ENCODE peak calls at places on chromosomes 4 and X, in ten cellular contexts. U is heart right ventricle, O is thyroid gland, F is stomach, H is mammary epithelial cell, X is IMR-90, T is mesendoderm, E is neural progenitor cell, I is endodermal cell, N is A549. C is an unnamed sample. For H3K4me1, the result is how much of the 10 kb centered on the place peaks cover.

GRCh38 chr4:116357758-116358157 is 727.6 kb downstream of the TRAM1L1 start:
- DNase-seq in N (peak), H (peak), E (no peak), X (no peak), O (no peak), T (peak), F (peak), U (no peak), I (no peak), C (no peak)

GRCh38 chrX:758917-759316 is 128.3 kb downstream of the SHOX start:
- DNase-seq in U (no peak), E (no peak), I (no peak), F (no peak), N (no peak), H (no peak), X (no peak), O (no peak), T (no peak), C (no peak)

GRCh38 chrX:124895947-124896346 is 423.7 kb upstream of the TEX13C start:
- DNase-seq in E (no peak), T (no peak), I (no peak), X (no peak), N (no peak), F (no peak), O (no peak), H (no peak), U (no peak), C (no peak)

GRCh38 chrX:54807524-54808108 is at the start of gene MAGED2:
- DNase-seq in H (no peak), E (peak), U (peak), T (peak), F (no peak), X (peak), O (peak), N (no peak), I (peak), C (peak)

GRCh38 chrX:1618689-1619088 is 3.8 kb downstream of the ASMT start:
- DNase-seq in I (peak), F (no peak), O (no peak), U (no peak), H (no peak), N (no peak), X (no peak), E (peak), T (peak), C (no peak)

GRCh38 chr4:143025111-143025704 is 159.5 kb upstream of the USP38 start:
- DNase-seq in I (peak), F (no peak), H (peak), E (peak), U (no peak), N (peak), T (peak), O (no peak), X (peak), C (no peak)

GRCh38 chrX:20265726-20266681 is 705 bp downstream of the RPS6KA3 start:
- DNase-seq in U (peak), H (peak), F (no peak), O (peak), I (peak), N (peak), E (peak), T (peak), X (peak), C (peak)

GRCh38 chr4:115233600-115233999 is 120.2 kb upstream of the NDST4 start:
- DNase-seq in F (no peak), H (no peak), X (no peak), U (no peak), E (no peak), T (no peak), I (no peak), N (no peak), O (no peak), C (no peak)

GRCh38 chr4:150593996-150594395 is 12.0 kb downstream of the MAB21L2 start:
- DNase-seq in X (peak), O (no peak), H (no peak), F (no peak), E (no peak), N (peak), T (no peak), U (no peak), I (no peak), C (no peak)

GRCh38 chrX:140764401-140764919 is 54.9 kb downstream of the LINC00632 start:
- DNase-seq in T (peak), U (peak), N (peak), X (peak), I (peak), E (peak), O (peak), H (no peak), F (no peak), C (no peak)

GRCh38 chrX:112834016-112834855 is 6.4 kb downstream of the AMOT start:
- DNase-seq in F (no peak), U (no peak), O (no peak), T (peak), X (peak), N (no peak), H (no peak), E (peak), I (no peak), C (no peak)

GRCh38 chr4:148061795-148062194 is 329.9 kb downstream of the ARHGAP10 start:
- DNase-seq in F (no peak), U (no peak), H (no peak), I (peak), N (no peak), O (no peak), T (peak), X (no peak), E (no peak), C (no peak)

GRCh38 chr4:99677161-99677560 is 19.5 kb upstream of the C4orf54 start:
- DNase-seq in O (no peak), U (no peak), T (no peak), N (peak), F (no peak), X (no peak), E (no peak), I (no peak), H (peak), C (no peak)

GRCh38 chr4:3256230-3257124 is 7.5 kb downstream of the MSANTD1 start:
- DNase-seq in X (no peak), F (peak), U (no peak), H (no peak), O (no peak), T (no peak), E (no peak), N (no peak), I (peak), C (no peak)

GRCh38 chrX:71652405-71652804 is 14.9 kb upstream of the LOC101059915 start:
- DNase-seq in F (peak), T (peak), H (peak), E (peak), U (no peak), N (peak), I (peak), O (peak), X (peak), C (peak)

GRCh38 chr4:77800483-77801259 is 18.5 kb downstream of the CNOT6L start:
- DNase-seq in T (no peak), F (no peak), I (no peak), X (peak), E (no peak), U (no peak), N (no peak), H (peak), O (no peak), C (no peak)

GRCh38 chr4:128571747-128572146 is 237.8 kb upstream of the JADE1 start:
- DNase-seq in X (peak), H (peak), O (no peak), U (no peak), F (no peak), T (no peak), I (no peak), E (no peak), N (peak), C (no peak)

GRCh38 chr4:74311696-74312313 is 3.5 kb downstream of the EPGN start:
- DNase-seq in O (no peak), E (peak), N (peak), H (peak), X (peak), T (peak), I (no peak), F (no peak), U (no peak), C (no peak)

GRCh38 chr4:174071591-174071990 is 211.9 kb downstream of the FBXO8 start:
- DNase-seq in U (no peak), I (no peak), H (no peak), T (no peak), X (no peak), N (no peak), E (no peak), O (no peak), F (no peak), C (no peak)

GRCh38 chr4:6892190-6892908 is 17.3 kb upstream of the TBC1D14 start:
- DNase-seq in E (peak), F (peak), I (peak), N (peak), T (peak), O (peak), X (peak), U (no peak), H (no peak), C (no peak)

GRCh38 chrX:46376246-46376885 is 168.9 kb downstream of the ZNF674 start:
- DNase-seq in F (no peak), T (peak), E (peak), O (peak), U (no peak), I (peak), H (peak), X (peak), N (peak), C (no peak)

GRCh38 chrX:153928846-153929245 is 2.8 kb upstream of the ARHGAP4 start:
- DNase-seq in H (no peak), F (no peak), E (no peak), X (no peak), N (no peak), I (no peak), O (no peak), U (no peak), T (no peak), C (no peak)
- H3K4me1 ChIP-seq in H (under half), F (under half), E (under half), X (under half), N (under half), I (under half), O (under half), U (under half), T (under half), C (under half)

GRCh38 chr4:90606781-90607180 is 479.6 kb downstream of the CCSER1 start:
- DNase-seq in H (no peak), T (no peak), F (no peak), X (no peak), E (no peak), I (no peak), O (no peak), N (no peak), U (no peak), C (no peak)
- H3K27ac ChIP-seq in H (no peak), T (no peak), F (no peak), X (no peak), E (no peak), I (no peak), O (no peak), N (no peak), U (no peak), C (no peak)

GRCh38 chrX:40170830-40171512 is 73.2 kb upstream of the BCOR start:
- DNase-seq in T (peak), X (no peak), H (no peak), O (no peak), I (peak), N (no peak), F (no peak), U (peak), E (peak), C (no peak)
- H3K4me3 ChIP-seq in T (no peak), X (no peak), H (no peak), O (no peak), I (peak), N (no peak), F (peak), U (peak), E (peak), C (peak)

GRCh38 chr4:112514079-112514448 is 1.9 kb downstream of the NEUROG2 start:
- DNase-seq in N (no peak), I (peak), E (peak), U (no peak), T (peak), F (no peak), X (no peak), H (no peak), O (no peak), C (no peak)
- H3K4me1 ChIP-seq in N (under half), I (under half), E (half or more), U (under half), T (under half), F (half or more), X (under half), H (under half), O (under half), C (under half)

DNA sequence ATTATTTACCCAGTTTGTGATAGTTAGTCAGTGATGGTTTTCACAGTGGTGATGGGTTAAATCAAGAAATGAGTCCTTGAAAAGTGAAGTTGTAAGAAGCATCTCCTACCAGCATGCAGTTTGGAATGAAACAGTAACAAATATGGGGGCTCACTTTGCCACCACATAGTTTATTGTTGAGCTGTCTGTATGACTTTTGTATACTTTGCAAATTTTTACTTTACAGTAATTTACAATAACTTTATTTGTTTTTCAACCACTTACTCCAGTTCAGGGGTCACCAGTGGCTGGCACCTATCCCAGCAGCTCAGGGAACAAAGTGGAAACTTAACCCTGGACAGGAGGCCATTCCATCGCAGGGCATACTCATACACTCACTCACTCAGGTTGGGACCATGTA is 64.5 kb upstream of the ANKRD50 start:
- DNase-seq in I (no peak), N (no peak), E (no peak), O (no peak), X (peak), H (no peak), U (no peak), F (peak), T (no peak), C (no peak)
- H3K27ac ChIP-seq in I (no peak), N (no peak), E (no peak), O (no peak), X (no peak), H (no peak), U (no peak), F (no peak), T (no peak), C (no peak)

DNA sequence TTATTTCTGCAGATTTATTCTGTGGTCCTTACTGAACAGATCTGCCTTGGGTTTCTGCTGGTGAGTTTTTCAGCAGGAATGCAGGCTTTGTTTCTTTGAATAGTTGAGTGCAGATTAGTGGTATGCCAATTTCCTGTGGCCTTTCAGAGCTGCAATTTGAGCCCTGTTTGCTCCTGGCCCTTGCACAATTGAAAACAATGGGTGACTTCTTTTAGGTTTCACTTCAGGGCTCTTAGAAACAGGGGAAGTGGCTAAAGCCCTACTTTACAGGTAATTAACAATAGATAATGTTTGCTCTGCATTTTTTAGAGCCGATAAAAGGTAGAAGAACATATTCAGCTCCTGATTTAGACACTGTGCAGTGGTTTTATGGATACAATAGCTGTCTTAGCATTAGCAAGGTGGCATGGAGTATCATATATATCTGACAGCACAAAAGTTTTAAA is 21.9 kb downstream of the SPRY1 start:
- DNase-seq in I (peak), H (peak), N (no peak), O (peak), T (peak), E (peak), F (peak), U (no peak), X (peak), C (no peak)
- H3K4me3 ChIP-seq in I (peak), H (peak), N (no peak), O (no peak), T (no peak), E (peak), F (no peak), U (no peak), X (no peak), C (no peak)

GRCh38 chrX:17580529-17581155 is 156.7 kb upstream of the SCML1 start:
- DNase-seq in T (peak), O (no peak), U (no peak), H (no peak), X (peak), I (no peak), E (no peak), N (no peak), F (no peak), C (no peak)
- H3K4me1 ChIP-seq in T (under half), O (under half), U (under half), H (under half), X (under half), I (under half), E (under half), N (under half), F (under half), C (under half)

GRCh38 chr4:125022855-125023501 is 291.8 kb upstream of the FAT4 start:
- DNase-seq in H (no peak), O (no peak), U (no peak), X (no peak), N (no peak), F (no peak), I (no peak), E (no peak), T (no peak), C (no peak)

GRCh38 chr4:125020089-125021034 is 294.4 kb upstream of the FAT4 start:
- DNase-seq in H (no peak), I (no peak), O (no peak), E (no peak), U (no peak), N (no peak), F (peak), X (no peak), T (no peak), C (no peak)

GRCh38 chr4:125016892-125017299 is 297.9 kb upstream of the FAT4 start:
- DNase-seq in T (no peak), I (no peak), O (no peak), X (no peak), F (no peak), N (no peak), H (no peak), E (no peak), U (no peak), C (no peak)

DNA sequence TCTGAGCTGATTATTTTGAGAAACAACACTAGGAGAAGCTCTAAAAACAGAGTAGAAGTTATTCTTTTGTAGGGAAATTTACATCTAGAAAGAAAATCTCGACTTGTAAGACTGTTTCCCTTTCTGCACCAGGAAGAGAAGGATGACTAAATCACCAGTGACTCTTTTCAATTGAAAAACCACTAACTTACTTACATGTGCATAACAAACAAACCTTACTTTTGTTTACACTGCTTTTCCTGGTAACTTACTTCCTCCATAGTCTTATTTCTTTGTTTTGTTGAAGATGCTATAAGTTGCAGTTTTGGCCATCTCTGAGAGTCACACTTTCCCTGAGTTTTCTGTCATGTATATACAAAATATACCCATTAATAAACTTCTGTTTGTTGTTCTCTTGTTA is 293.6 kb upstream of the FAT4 start:
- DNase-seq in E (no peak), T (no peak), U (no peak), F (no peak), I (no peak), O (no peak), N (no peak), X (peak), H (no peak), C (no peak)
- H3K27ac ChIP-seq in E (no peak), T (no peak), U (no peak), F (no peak), I (no peak), O (no peak), N (no peak), X (no peak), H (no peak), C (no peak)

DNA sequence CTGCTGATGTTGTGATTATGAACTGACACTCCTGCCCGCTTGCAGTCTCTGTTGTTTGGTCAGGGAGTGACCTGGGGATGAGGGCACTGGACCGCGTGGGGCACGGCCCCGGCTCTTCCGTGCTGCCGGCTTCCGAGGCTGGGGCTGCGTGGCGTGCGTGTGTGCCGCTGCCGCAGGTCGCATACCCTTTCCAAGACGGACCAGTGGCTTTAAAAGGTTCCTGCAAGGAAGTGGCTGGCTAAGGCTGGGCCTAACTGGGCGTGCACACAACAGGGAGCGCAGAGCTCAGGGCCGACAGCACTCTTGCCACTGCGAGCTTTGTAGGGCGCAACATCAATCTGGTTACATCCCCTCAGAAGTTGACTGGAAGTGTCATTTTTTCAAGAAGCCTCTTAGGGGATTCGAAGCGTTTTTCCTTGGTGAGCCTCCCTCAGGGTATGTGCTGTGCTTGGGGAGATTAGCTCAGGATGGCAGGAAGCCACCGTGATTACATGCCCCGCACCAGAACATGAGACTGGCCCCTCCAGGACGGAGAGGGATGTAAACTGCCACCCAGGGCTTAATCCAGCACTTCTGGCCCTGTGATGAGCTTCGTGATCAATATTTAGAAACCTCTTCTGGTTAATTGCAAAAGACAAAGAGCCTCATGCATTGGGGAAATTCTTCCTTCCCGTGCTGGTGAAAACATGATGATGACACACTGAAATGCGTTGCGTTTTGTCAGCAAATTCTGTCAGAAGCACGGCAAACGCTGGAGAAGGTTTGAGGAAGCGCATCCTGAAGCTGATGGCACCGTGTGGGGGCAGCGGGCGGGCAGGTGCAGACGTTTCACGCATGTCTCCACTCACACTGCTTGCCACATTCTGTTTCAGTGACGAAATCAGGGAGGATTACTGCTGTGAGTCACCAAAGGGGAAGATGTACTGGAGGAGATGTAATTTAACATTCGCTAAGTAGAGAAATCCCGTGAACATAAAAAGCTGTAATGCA is 11.1 kb downstream of the MAEA start:
- DNase-seq in I (no peak), F (peak), X (peak), N (no peak), U (no peak), E (no peak), T (peak), O (no peak), H (peak), C (peak)
- H3K4me3 ChIP-seq in I (no peak), F (no peak), X (no peak), N (no peak), U (no peak), E (no peak), T (no peak), O (no peak), H (no peak), C (no peak)